ENCODE peak calls at places on chromosomes 12 and 14, in nine cellular contexts. N is caudate nucleus; S is GM19239; X is activated CD4-positive, alpha-beta T cell treated with anti-CD3 and anti-CD28 coated beads for 48 hours; Y is NCI-H460; A is left ventricle myocardium inferior; L is AG08395; M is GM12891; P is RPMI8226. C is an unnamed sample.

GRCh38 chr12:128791395-128792322 is 32.1 kb downstream of the SLC15A4 start:
- DNase-seq in A (no peak), M (no peak), N (peak), Y (no peak), P (no peak), L (no peak), X (no peak), S (no peak), C (no peak)

GRCh38 chr12:62846506-62846905 is 88.4 kb downstream of the PPM1H start:
- DNase-seq in N (no peak), A (no peak), X (no peak), M (no peak), L (peak), S (no peak), Y (no peak), P (no peak), C (no peak)

GRCh38 chr14:61585598-61586538 is 109.4 kb upstream of the HIF1A start:
- DNase-seq in S (no peak), P (no peak), A (peak), L (no peak), N (peak), M (no peak), Y (no peak), X (no peak), C (peak)

GRCh38 chr14:32991706-32992105 is 53.0 kb downstream of the NPAS3 start:
- DNase-seq in S (no peak), A (no peak), M (no peak), L (no peak), Y (no peak), N (no peak), X (no peak), P (no peak), C (no peak)

GRCh38 chr14:90419200-90419599 is 22.4 kb downstream of the CALM1 start:
- DNase-seq in Y (peak), S (no peak), X (no peak), L (peak), M (no peak), P (no peak), N (peak), A (peak), C (peak)

GRCh38 chr12:97960741-97961608 is 498.4 kb downstream of the RMST start:
- DNase-seq in N (no peak), A (no peak), Y (peak), X (peak), M (peak), S (peak), P (peak), L (no peak), C (no peak)

GRCh38 chr12:47231456-47231855 is 151.7 kb upstream of the AMIGO2 start:
- DNase-seq in N (no peak), A (no peak), S (no peak), X (no peak), Y (no peak), M (no peak), L (no peak), P (no peak), C (no peak)

GRCh38 chr14:37202812-37203211 is 5.1 kb downstream of the MIPOL1 start:
- DNase-seq in Y (no peak), X (no peak), N (no peak), M (no peak), L (no peak), A (no peak), S (no peak), P (no peak), C (no peak)

GRCh38 chr12:43347026-43347425 is 205.0 kb downstream of the ADAMTS20 start:
- DNase-seq in S (no peak), X (no peak), N (no peak), P (no peak), L (no peak), Y (no peak), M (no peak), A (no peak), C (no peak)

GRCh38 chr12:106123110-106123509 is 15.6 kb downstream of the NUAK1 start:
- DNase-seq in S (no peak), L (no peak), M (no peak), N (no peak), P (no peak), A (no peak), X (no peak), Y (no peak), C (no peak)

GRCh38 chr12:22812531-22812930 is 187.6 kb downstream of the ETNK1 start:
- DNase-seq in P (no peak), S (no peak), N (no peak), Y (no peak), M (no peak), X (no peak), L (no peak), A (no peak), C (no peak)

GRCh38 chr12:106736051-106736957 is 38.2 kb upstream of the RIC8B start:
- DNase-seq in A (no peak), X (no peak), S (no peak), N (no peak), P (peak), M (no peak), Y (peak), L (no peak), C (no peak)

GRCh38 chr12:131007031-131007793 is 53.5 kb downstream of the ADGRD1 start:
- DNase-seq in S (no peak), P (no peak), X (no peak), M (no peak), N (no peak), A (peak), L (no peak), Y (no peak), C (no peak)

GRCh38 chr14:85248881-85249635 is 280.9 kb upstream of the FLRT2 start:
- DNase-seq in A (no peak), N (no peak), L (peak), X (no peak), S (no peak), P (no peak), M (no peak), Y (no peak), C (peak)

GRCh38 chr12:66154776-66155175 is 15.0 kb downstream of the TMBIM4 start:
- DNase-seq in S (no peak), Y (no peak), M (no peak), P (no peak), N (no peak), X (no peak), A (no peak), L (peak), C (no peak)

GRCh38 chr12:68293347-68293746 is 38.8 kb downstream of the MDM1 start:
- DNase-seq in N (no peak), L (no peak), M (no peak), P (no peak), X (no peak), A (no peak), S (no peak), Y (no peak), C (no peak)